ENCODE peak calls at places on chromosomes 2 and 18, in four cellular contexts. T is lower lobe of right lung, N is astrocyte of the spinal cord, J is choroid plexus epithelial cell. U is an unnamed sample.

GRCh38 chr18:34729264-34729663 is 19.2 kb downstream of the DTNA start:
- DNase-seq in J (peak), T (no peak), N (peak), U (peak)

GRCh38 chr18:78174737-78175136 is 804.9 kb upstream of the SALL3 start:
- DNase-seq in T (no peak), N (no peak), J (no peak), U (no peak)

GRCh38 chr2:84481702-84482101 is 22.6 kb upstream of the SUCLG1 start:
- DNase-seq in T (no peak), N (peak), J (peak), U (peak)

GRCh38 chr2:191656389-191656788 is 21.5 kb upstream of the NABP1 start:
- DNase-seq in J (peak), N (peak), T (no peak), U (no peak)

GRCh38 chr2:33726415-33726814 is 127.3 kb upstream of the FAM98A start:
- DNase-seq in J (no peak), N (no peak), T (no peak), U (no peak)

GRCh38 chr2:120465989-120466703 is 120.2 kb downstream of the INHBB start:
- DNase-seq in N (no peak), T (peak), J (peak), U (no peak)

GRCh38 chr2:64192570-64193192 is 48.5 kb upstream of the PELI1 start:
- DNase-seq in T (no peak), N (no peak), J (peak), U (no peak)

GRCh38 chr2:119683074-119683716 is 4.2 kb downstream of the TMEM177 start:
- DNase-seq in N (no peak), J (no peak), T (no peak), U (no peak)

GRCh38 chr2:85748039-85748438 is 5.8 kb upstream of the ATOH8 start:
- DNase-seq in T (no peak), J (no peak), N (no peak), U (no peak)

GRCh38 chr2:191682148-191682547 is 4.2 kb downstream of the NABP1 start:
- DNase-seq in J (no peak), N (no peak), T (no peak), U (no peak)

GRCh38 chr2:37527362-37527761 is 144.1 kb downstream of the CDC42EP3 start:
- DNase-seq in T (no peak), N (no peak), J (no peak), U (no peak)

GRCh38 chr2:80655265-80655664 is 350.7 kb upstream of the LRRTM1 start:
- DNase-seq in T (no peak), J (peak), N (no peak), U (no peak)

GRCh38 chr2:203782262-203782976 is 76.0 kb downstream of the CD28 start:
- DNase-seq in T (no peak), J (peak), N (peak), U (peak)

GRCh38 chr2:151728736-151729415 is 5.4 kb downstream of the NEB start:
- DNase-seq in J (no peak), N (no peak), T (no peak), U (no peak)

GRCh38 chr2:205680067-205680466 is 2.2 kb upstream of the NRP2 start:
- DNase-seq in N (peak), T (no peak), J (peak), U (peak)

GRCh38 chr2:176830362-176830761 is 382.2 kb upstream of the HNRNPA3 start:
- DNase-seq in J (no peak), N (no peak), T (no peak), U (peak)

GRCh38 chr2:152718909-152719645 is 657 bp downstream of the ARL6IP6 start:
- DNase-seq in T (no peak), J (peak), N (peak), U (peak)

GRCh38 chr2:33322099-33322498 is 154.3 kb upstream of the RASGRP3 start:
- DNase-seq in N (peak), T (no peak), J (peak), U (no peak)

GRCh38 chr2:1605102-1605501 is 139.2 kb downstream of the PXDN start:
- DNase-seq in J (peak), N (peak), T (no peak), U (no peak)

DNA sequence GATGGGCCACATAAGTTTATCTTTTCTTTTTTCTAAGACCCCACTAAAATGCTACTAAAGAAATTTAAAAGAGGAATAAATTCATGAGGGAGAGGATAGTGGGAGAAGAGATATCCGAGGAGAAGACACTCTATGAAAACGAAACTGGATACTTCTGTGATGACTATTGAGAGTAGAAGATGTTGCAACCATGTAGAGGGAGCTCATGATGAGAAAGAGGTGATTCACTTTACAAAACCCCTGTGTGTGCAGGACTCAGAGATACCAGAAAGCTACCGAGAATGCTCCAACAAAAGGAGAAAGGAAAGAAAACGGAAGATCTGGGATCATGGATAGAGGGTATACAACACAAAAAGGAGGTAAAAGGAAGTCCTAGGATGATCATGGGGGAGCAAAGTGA is 34.9 kb downstream of the SLC38A11 start:
- DNase-seq in N (peak), T (no peak), J (peak), U (no peak)
- H3K4me3 ChIP-seq in N (no peak), T (no peak), J (peak), U (no peak)

GRCh38 chr2:40282428-40282827 is 169.5 kb downstream of the SLC8A1 start:
- DNase-seq in N (no peak), J (no peak), T (no peak), U (no peak)
- H3K4me3 ChIP-seq in N (peak), J (no peak), T (peak), U (no peak)

GRCh38 chr18:2590303-2590702 is 18.9 kb downstream of the NDC80 start:
- DNase-seq in T (no peak), N (no peak), J (no peak), U (no peak)

GRCh38 chr18:2587788-2588187 is 16.4 kb downstream of the NDC80 start:
- DNase-seq in N (no peak), J (peak), T (no peak), U (no peak)

GRCh38 chr18:2588666-2589344 is 17.4 kb downstream of the NDC80 start:
- DNase-seq in J (no peak), T (no peak), N (no peak), U (no peak)

DNA sequence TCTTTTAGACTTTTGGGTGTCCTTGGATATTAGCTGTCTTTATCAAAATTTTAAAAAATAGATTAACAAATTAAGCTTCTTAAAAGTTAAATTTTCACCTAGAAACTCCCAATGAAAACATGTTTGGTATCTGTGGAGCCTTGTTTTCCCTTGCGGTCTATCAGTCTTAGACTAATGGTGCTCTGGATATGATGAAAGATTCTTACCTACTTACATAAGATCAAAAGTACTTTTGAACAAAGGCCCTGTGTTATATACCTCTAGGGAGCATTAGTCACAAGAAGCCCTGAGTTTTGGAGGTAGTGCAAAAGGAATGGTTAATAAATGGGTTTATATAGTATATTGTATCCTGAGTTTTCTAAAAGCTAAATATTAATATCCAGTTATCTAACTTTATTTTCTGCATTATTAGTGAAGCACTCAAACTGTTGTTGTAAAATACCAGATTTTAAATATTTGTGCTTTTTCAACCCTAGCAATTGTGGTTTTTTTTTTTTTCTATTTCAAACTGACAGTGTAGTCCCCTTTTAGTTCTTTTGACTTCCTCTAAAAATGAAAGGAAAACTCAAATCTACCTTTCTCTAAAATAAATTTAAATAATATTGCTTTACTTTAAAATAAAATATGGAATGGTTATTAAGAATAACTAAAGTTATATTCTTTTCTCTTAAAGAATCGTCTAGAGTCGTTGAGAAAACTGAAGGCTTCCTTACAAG is 18.1 kb downstream of the NDC80 start:
- DNase-seq in J (peak), N (no peak), T (no peak), U (peak)
- H3K4me3 ChIP-seq in J (no peak), N (no peak), T (no peak), U (no peak)

GRCh38 chr18:23526516-23527063 is 23.3 kb downstream of the RMC1 start:
- DNase-seq in J (no peak), N (no peak), T (no peak), U (no peak)

GRCh38 chr18:23519725-23520124 is 16.4 kb downstream of the RMC1 start:
- DNase-seq in N (no peak), J (no peak), T (no peak), U (no peak)

GRCh38 chr18:23523429-23524212 is 20.3 kb downstream of the RMC1 start:
- DNase-seq in N (peak), J (peak), T (no peak), U (no peak)

GRCh38 chr18:23521907-23522306 is 18.6 kb downstream of the RMC1 start:
- DNase-seq in T (no peak), J (no peak), N (no peak), U (no peak)

DNA sequence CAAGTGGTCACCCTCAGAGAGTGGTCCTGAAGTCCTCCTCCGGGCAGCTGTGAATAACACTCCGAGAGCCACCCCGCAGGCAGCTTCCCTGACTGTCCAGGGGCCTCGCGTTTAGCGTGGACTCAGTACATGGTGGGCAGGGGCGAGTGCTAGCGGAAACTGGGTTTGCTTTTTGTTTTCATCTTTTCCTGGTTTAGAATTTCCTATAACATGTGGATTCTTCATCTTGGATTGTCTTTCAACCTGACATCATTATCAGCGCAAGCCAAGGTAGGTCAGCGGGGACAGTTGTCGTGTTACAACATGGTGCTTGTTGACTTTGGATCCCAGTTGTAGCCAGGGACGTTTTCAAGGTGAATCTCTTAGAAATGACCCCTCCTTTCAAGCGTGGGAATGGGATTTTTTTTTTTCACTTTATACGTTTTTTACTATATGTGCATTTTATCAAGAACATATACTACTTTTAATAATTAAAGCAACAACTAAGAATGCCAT is 20.9 kb downstream of the RMC1 start:
- DNase-seq in J (no peak), T (no peak), N (no peak), U (no peak)
- H3K4me3 ChIP-seq in J (no peak), T (no peak), N (no peak), U (no peak)

U was measured in Jurkat, Clone E6-1.